ENCODE peak calls at places on chromosomes 4 and X, in seven cellular contexts. Y is kidney, V is tibial artery, W is A673, C is glutamatergic neuron, O is upper lobe of right lung, N is nephron progenitor cell. T is an unnamed sample.

GRCh38 chr4:167838686-167839085 is 253.7 kb upstream of the ANXA10 start:
- DNase-seq in C (no peak), N (no peak), Y (no peak), W (no peak), O (no peak), V (no peak), T (no peak)

GRCh38 chr4:159871141-159871540 is 768.3 kb downstream of the RAPGEF2 start:
- DNase-seq in Y (no peak), V (no peak), N (no peak), C (no peak), O (no peak), W (no peak), T (no peak)

GRCh38 chrX:65723706-65724105 is 56.3 kb downstream of the MSN start:
- DNase-seq in N (no peak), O (no peak), W (no peak), Y (no peak), V (no peak), C (no peak), T (no peak)

GRCh38 chr4:36237366-36238353 is 6.7 kb downstream of the ARAP2 start:
- DNase-seq in O (no peak), W (no peak), N (no peak), V (no peak), C (no peak), Y (no peak), T (no peak)

GRCh38 chrX:33194876-33195433 is 16.4 kb downstream of the DMD start:
- DNase-seq in N (no peak), C (no peak), W (no peak), O (no peak), Y (no peak), V (no peak), T (no peak)

GRCh38 chr4:152936446-152937279 is 540 bp downstream of the FHDC1 start:
- DNase-seq in V (no peak), N (peak), Y (peak), C (peak), O (peak), W (peak), T (no peak)

GRCh38 chr4:7785017-7785416 is 154.6 kb downstream of the AFAP1 start:
- DNase-seq in O (no peak), C (no peak), V (peak), N (no peak), W (peak), Y (no peak), T (no peak)

GRCh38 chr4:148065069-148065468 is 333.2 kb downstream of the ARHGAP10 start:
- DNase-seq in N (no peak), O (no peak), W (peak), V (no peak), C (no peak), Y (no peak), T (no peak)

GRCh38 chrX:123830309-123830708 is 29.5 kb upstream of the XIAP start:
- DNase-seq in C (no peak), W (peak), O (peak), Y (peak), N (no peak), V (no peak), T (no peak)

GRCh38 chr4:80071643-80072606 is 1.1 kb downstream of the ANTXR2 start:
- DNase-seq in V (peak), Y (peak), O (peak), W (peak), C (peak), N (peak), T (peak)

GRCh38 chrX:49915352-49916222 is 6.8 kb upstream of the CLCN5 start:
- DNase-seq in W (peak), Y (no peak), N (peak), O (no peak), V (no peak), C (peak), T (no peak)

GRCh38 chrX:255923-256331 is 25.3 kb upstream of the PLCXD1 start:
- DNase-seq in C (no peak), N (no peak), V (no peak), Y (peak), O (peak), W (no peak), T (no peak)

GRCh38 chrX:9562851-9563250 is 98.0 kb downstream of the TBL1X start:
- DNase-seq in Y (no peak), N (no peak), O (no peak), V (no peak), W (no peak), C (no peak), T (no peak)

GRCh38 chrX:107834273-107835201 is 8.9 kb downstream of the MID2 start:
- DNase-seq in N (no peak), C (no peak), Y (no peak), V (no peak), O (no peak), W (no peak), T (no peak)

DNA sequence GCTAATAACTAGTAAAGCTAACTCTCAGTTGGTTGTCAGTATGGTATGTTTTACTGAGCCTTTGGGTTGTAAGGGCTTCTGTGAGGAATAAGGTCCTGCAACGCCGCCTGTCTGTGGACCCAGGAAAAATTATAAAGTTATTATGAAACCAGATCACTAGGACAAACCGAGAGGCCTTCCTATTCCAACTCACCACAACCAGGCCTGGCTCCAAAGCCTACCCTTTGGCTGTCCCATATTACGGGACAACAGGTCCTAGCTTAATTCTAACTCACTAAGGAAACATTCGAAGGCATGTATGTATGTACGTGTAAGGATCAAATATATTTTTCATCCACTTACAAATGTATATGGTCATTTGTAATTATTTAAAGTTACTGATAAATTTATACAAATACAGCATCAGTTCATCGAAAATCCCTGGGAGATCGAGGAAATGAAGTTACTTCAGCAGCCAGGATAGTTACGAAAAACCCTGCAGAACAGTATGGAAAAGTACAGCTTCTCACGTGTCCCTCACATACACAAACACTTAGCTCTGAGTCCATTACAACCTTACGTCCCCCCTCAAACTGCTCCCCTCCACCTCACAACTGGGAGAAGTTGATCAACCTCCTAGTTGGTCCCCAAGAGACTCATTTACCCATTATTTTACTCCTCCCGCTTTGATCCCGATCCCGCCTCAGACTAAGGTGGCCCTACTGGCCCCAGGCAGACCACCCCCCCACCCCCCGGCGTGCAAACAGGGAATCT is 1.2 kb downstream of the ANKRD17 start:
- DNase-seq in O (peak), N (peak), V (peak), Y (no peak), W (peak), C (peak), T (peak)
- TF ChIP-seq CTCF in O (peak), N (peak), V (peak), Y (peak), W (peak), C (peak), T (peak)

DNA sequence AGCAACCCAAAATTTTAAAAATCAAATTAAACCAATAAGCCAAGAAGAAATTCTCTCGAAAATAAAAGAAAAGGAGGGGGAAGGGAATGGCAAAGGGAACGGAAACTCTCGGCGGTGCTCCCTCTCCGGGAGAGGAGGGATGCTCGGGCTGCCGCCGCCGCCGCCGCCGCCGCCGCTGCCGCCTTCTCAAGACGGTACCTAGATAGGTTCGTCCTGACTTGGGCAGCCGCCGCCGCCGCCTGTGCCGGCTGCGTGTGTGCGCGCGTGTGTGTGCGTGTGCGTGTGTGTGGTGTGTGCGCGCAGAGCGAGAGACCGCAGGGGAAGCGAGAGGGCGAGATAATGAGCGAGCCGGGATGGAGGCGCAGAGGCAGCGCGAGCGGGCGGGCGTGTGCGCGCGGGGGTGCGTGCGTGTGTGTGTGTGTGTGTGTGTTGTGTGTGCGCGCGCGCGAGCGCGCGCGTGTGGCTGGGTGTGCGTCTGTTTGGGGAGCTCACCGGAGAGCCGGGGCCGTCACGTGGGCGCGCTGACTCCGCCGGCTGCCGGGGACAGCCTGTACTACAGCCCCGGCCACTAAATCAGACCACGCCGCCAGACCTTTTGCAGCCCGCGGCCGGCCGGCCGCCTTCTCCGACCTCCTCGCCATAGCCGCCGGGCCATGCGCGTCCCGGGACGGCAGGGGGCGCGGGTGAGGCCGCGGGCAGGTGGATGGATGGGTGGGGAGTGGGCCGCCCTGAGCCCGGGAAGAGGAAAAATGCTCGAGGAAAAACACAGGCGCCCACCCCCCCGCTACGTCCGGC is 111.6 kb downstream of the DHX15 start:
- DNase-seq in V (peak), O (peak), C (peak), Y (peak), N (peak), W (peak), T (peak)
- TF ChIP-seq CTCF in V (peak), O (peak), C (peak), Y (peak), N (peak), W (peak), T (peak)

GRCh38 chr4:30716158-30716557 is 4.0 kb upstream of the PCDH7 start:
- DNase-seq in C (no peak), O (no peak), V (no peak), Y (no peak), N (no peak), W (peak), T (no peak)
- TF ChIP-seq CTCF in C (no peak), O (peak), V (peak), Y (peak), N (peak), W (peak), T (peak)

DNA sequence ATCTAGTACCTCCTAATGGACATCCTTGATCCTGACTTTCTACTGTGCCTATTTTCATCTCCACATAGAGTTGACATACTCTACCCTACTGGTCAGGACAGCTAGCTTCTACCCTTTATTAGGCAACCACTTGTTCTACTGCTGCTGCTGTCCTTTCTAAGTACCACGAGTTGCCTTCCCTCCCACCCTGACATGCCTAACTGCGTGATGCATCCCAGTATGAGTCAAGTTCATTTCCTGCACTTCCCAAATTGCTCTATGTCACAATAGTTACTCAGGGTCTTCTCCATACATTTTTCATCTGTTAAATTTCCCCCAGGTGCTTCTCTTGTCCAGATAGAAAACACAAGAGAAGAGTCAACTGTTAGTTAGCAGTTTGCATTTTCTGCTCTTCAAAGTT is 133.4 kb downstream of the TBC1D19 start:
- DNase-seq in Y (no peak), C (no peak), O (no peak), V (no peak), W (peak), N (no peak), T (no peak)
- TF ChIP-seq CTCF in Y (no peak), C (no peak), O (no peak), V (no peak), W (no peak), N (no peak), T (no peak)

DNA sequence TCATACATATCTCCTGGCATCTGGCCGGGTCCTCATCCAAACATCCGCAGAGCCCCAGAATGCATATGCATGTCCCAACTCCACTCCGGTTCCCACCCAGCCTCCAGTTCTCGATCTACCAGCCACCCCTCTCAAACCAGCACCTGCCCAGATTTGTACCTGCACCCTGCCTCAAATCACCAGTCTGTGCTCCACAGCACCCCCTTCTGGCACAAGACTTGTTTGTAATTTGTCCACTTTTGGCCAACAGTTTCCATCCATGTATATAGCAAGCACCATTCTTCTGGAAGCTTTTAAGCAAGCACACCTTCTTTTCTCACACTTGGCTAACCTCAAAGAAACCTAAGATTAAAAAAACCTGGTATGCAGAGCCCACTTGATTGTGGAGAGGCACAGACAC is 644.1 kb downstream of the MID1IP1 start:
- DNase-seq in V (no peak), W (peak), N (peak), Y (no peak), C (no peak), O (no peak), T (no peak)
- TF ChIP-seq CTCF in V (peak), W (peak), N (peak), Y (peak), C (peak), O (peak), T (peak)

DNA sequence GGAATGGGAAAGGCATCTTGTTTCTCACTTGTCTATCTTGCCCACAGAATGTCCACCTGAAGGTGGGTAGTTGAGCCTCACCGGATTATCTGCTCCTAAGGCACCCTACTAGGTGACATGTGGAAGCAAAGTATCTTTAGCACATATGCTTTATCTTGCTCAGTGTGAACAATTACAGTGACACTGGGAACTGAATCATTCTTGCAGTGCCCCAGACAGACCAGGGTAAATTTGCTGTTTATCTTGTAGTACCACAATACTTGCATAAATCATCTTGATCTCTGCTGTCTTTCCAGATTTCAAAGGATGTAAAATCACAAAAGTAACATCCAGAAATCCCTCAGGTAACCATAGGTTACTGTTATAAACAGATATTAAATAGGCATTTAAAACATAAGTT is 930.0 kb upstream of the INTU start:
- DNase-seq in V (no peak), O (no peak), C (no peak), N (no peak), Y (no peak), W (no peak), T (no peak)
- TF ChIP-seq CTCF in V (no peak), O (no peak), C (no peak), N (no peak), Y (no peak), W (no peak), T (no peak)

GRCh38 chr4:133467290-133467947 is 318.3 kb downstream of the PCDH10 start:
- DNase-seq in Y (no peak), O (no peak), V (no peak), N (no peak), W (no peak), C (no peak), T (no peak)

GRCh38 chr4:133464311-133464710 is 315.2 kb downstream of the PCDH10 start:
- DNase-seq in C (no peak), W (no peak), V (no peak), Y (no peak), O (no peak), N (no peak), T (no peak)

DNA sequence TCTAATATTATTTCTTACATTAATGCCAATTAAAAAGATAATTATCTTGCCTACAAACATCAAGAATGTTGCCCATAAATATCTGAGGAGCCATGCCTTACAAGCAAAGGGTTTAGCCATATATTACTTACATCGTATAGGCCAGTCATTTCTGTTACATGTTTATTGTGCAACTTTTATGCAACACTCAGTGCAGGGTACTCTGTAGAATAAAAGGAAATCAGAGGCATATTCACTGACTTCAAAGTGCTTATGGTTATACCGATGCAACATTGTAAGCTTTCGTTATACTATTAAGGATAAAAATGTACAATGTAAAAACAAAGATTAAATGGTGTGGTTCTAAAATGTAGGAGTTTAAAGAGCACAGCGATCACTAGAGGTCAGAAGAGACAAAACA is 315.9 kb downstream of the PCDH10 start:
- DNase-seq in Y (no peak), W (no peak), C (no peak), V (no peak), O (no peak), N (no peak), T (no peak)
- TF ChIP-seq CTCF in Y (no peak), W (no peak), C (no peak), V (no peak), O (no peak), N (no peak), T (no peak)

GRCh38 chrX:101803451-101803850 is 128.4 kb downstream of the ZMAT1 start:
- DNase-seq in C (no peak), N (no peak), O (no peak), Y (no peak), V (no peak), W (peak), T (no peak)
- TF ChIP-seq CTCF in C (peak), N (peak), O (peak), Y (peak), V (peak), W (peak), T (peak)

GRCh38 chr4:78592104-78592783 is 40.7 kb downstream of the ANXA3 start:
- DNase-seq in W (no peak), V (no peak), Y (no peak), C (no peak), N (no peak), O (no peak), T (no peak)
- TF ChIP-seq CTCF in W (peak), V (no peak), Y (no peak), C (no peak), N (peak), O (peak), T (no peak)

T was measured in left ventricle myocardium inferior.